ENCODE peak calls at places on chromosome 14, in eight cellular contexts. Q, H, R, U, L, D, F and G are unnamed samples. For H3K4me1, the result is how much of the 10 kb centered on the place peaks cover.

GRCh38 chr14:101708853-101709532 is 52.5 kb upstream of the PPP2R5C start:
- DNase-seq in H (no peak), L (no peak), Q (no peak), F (no peak), R (no peak), U (no peak), D (no peak), G (peak)

GRCh38 chr14:71193663-71194062 is 286.4 kb downstream of the PCNX1 start:
- DNase-seq in D (no peak), R (no peak), Q (no peak), H (no peak), L (no peak), U (no peak), F (no peak), G (no peak)

GRCh38 chr14:23469906-23470403 is 452 bp downstream of the NGDN start:
- DNase-seq in F (no peak), U (no peak), L (no peak), H (no peak), R (no peak), D (no peak), Q (no peak), G (no peak)

GRCh38 chr14:104895786-104896642 is 28.7 kb upstream of the PLD4 start:
- DNase-seq in L (no peak), R (peak), Q (peak), H (no peak), U (peak), D (peak), F (peak), G (peak)

GRCh38 chr14:105591052-105591451 is 64.7 kb downstream of the TMEM121 start:
- DNase-seq in R (no peak), Q (no peak), U (peak), F (no peak), H (no peak), D (no peak), L (no peak), G (peak)

GRCh38 chr14:100839573-100840175 is 13.8 kb downstream of the MEG3 start:
- DNase-seq in D (no peak), L (no peak), Q (no peak), U (peak), F (no peak), R (no peak), H (no peak), G (no peak)

GRCh38 chr14:65361920-65362319 is 50.6 kb upstream of the FUT8 start:
- DNase-seq in D (no peak), R (no peak), Q (no peak), U (no peak), H (peak), L (peak), F (peak), G (no peak)

GRCh38 chr14:62691613-62692489 is 353.4 kb downstream of the KCNH5 start:
- DNase-seq in L (peak), D (peak), U (no peak), R (no peak), Q (no peak), F (peak), H (no peak), G (no peak)

GRCh38 chr14:53744846-53745245 is 211.8 kb downstream of the BMP4 start:
- DNase-seq in U (no peak), D (no peak), F (no peak), R (no peak), Q (no peak), H (no peak), L (no peak), G (no peak)

GRCh38 chr14:24392327-24393098 is 6.3 kb upstream of the NYNRIN start:
- DNase-seq in H (no peak), F (no peak), Q (no peak), U (no peak), R (no peak), D (no peak), L (peak), G (no peak)

GRCh38 chr14:51578853-51579252 is 72.9 kb upstream of the FRMD6 start:
- DNase-seq in U (no peak), F (no peak), R (no peak), L (no peak), D (no peak), H (no peak), Q (no peak), G (no peak)

GRCh38 chr14:23162800-23163199 is 20.7 kb downstream of the SLC7A8 start:
- DNase-seq in H (no peak), U (no peak), D (no peak), L (no peak), Q (no peak), F (no peak), R (no peak), G (no peak)

GRCh38 chr14:23605931-23606585 is 27.5 kb upstream of the JPH4 start:
- DNase-seq in R (no peak), D (no peak), H (no peak), F (no peak), U (no peak), L (peak), Q (no peak), G (no peak)

GRCh38 chr14:67517083-67517482 is 16.0 kb upstream of the PLEKHH1 start:
- DNase-seq in R (peak), Q (no peak), F (peak), D (peak), H (no peak), L (no peak), U (peak), G (no peak)

GRCh38 chr14:56570295-56570694 is 9.3 kb upstream of the TMEM260 start:
- DNase-seq in H (no peak), U (no peak), D (no peak), R (no peak), F (no peak), L (no peak), Q (no peak), G (no peak)

GRCh38 chr14:100212476-100213333 is 26.2 kb upstream of the YY1 start:
- DNase-seq in R (no peak), H (no peak), U (peak), F (no peak), L (no peak), Q (no peak), D (no peak), G (no peak)

GRCh38 chr14:35669782-35670181 is 135.8 kb downstream of the INSM2 start:
- DNase-seq in D (no peak), H (no peak), F (no peak), Q (no peak), L (peak), R (no peak), U (no peak), G (no peak)

GRCh38 chr14:95518045-95518751 is 1.7 kb upstream of the SYNE3 start:
- DNase-seq in U (no peak), H (no peak), L (peak), R (no peak), F (no peak), Q (no peak), D (no peak), G (no peak)

GRCh38 chr14:23582906-23583760 is 4.5 kb upstream of the JPH4 start:
- DNase-seq in U (no peak), L (no peak), D (no peak), F (peak), Q (no peak), H (no peak), R (no peak), G (no peak)

GRCh38 chr14:38958589-38958988 is 144.4 kb downstream of the SEC23A start:
- DNase-seq in L (no peak), H (no peak), F (no peak), Q (no peak), R (no peak), D (no peak), U (no peak), G (no peak)

GRCh38 chr14:58882577-58883018 is 244.8 kb downstream of the DACT1 start:
- DNase-seq in L (peak), U (no peak), D (no peak), Q (no peak), H (peak), R (no peak), F (no peak), G (no peak)

GRCh38 chr14:22545842-22546721 is 42.9 kb downstream of the DAD1 start:
- DNase-seq in F (no peak), D (no peak), L (peak), U (no peak), Q (peak), R (no peak), H (no peak), G (no peak)

GRCh38 chr14:84850595-84850994 is 679.3 kb upstream of the FLRT2 start:
- DNase-seq in D (no peak), L (no peak), R (no peak), H (no peak), Q (no peak), U (no peak), F (no peak), G (no peak)

GRCh38 chr14:101408077-101408831 is 153.0 kb upstream of the DIO3 start:
- DNase-seq in F (no peak), D (no peak), Q (peak), L (peak), R (no peak), U (no peak), H (peak), G (no peak)

GRCh38 chr14:65156568-65157366 is 54.5 kb upstream of the MAX start:
- DNase-seq in Q (peak), R (no peak), L (peak), F (no peak), H (peak), D (no peak), U (peak), G (no peak)

GRCh38 chr14:84323963-84324362 is 1206.0 kb upstream of the FLRT2 start:
- DNase-seq in R (no peak), D (no peak), F (no peak), Q (no peak), H (no peak), L (no peak), U (no peak), G (no peak)

GRCh38 chr14:96247031-96247430 is 9.0 kb upstream of the BDKRB1 start:
- DNase-seq in Q (no peak), F (no peak), L (no peak), H (no peak), R (no peak), D (no peak), U (no peak), G (no peak)

GRCh38 chr14:40417777-40418401 is 985.7 kb upstream of the FBXO33 start:
- DNase-seq in Q (no peak), D (no peak), F (peak), R (no peak), H (no peak), L (no peak), U (no peak), G (no peak)

GRCh38 chr14:49769171-49769570 is 1.2 kb downstream of the KLHDC2 start:
- DNase-seq in L (peak), R (no peak), U (no peak), F (peak), D (no peak), Q (no peak), H (no peak), G (no peak)

DNA sequence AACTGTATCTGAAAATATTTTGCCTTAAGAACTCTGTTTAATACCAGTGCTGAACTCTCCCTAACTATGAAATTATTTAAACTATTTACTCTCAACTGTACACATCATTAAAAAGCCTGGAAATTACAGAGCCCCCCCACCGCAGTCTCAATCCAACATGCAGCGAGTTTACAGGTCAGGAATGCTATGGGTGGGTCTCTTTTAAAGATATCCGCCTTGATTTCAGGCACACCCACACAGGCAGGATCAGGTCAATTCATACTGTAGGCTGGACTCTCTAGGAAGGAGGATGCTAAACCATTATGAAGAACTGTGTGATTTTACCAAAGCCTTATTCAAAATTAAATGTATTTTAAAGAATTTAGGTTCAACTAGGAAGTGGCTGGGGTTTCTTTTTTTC is 16.5 kb downstream of the SPTLC2 start:
- DNase-seq in Q (no peak), R (no peak), D (no peak), H (no peak), F (no peak), U (no peak), L (no peak), G (no peak)
- H3K4me1 ChIP-seq in Q (under half), R (under half), D (under half), H (under half), F (under half), U (under half), L (under half), G (under half)

DNA sequence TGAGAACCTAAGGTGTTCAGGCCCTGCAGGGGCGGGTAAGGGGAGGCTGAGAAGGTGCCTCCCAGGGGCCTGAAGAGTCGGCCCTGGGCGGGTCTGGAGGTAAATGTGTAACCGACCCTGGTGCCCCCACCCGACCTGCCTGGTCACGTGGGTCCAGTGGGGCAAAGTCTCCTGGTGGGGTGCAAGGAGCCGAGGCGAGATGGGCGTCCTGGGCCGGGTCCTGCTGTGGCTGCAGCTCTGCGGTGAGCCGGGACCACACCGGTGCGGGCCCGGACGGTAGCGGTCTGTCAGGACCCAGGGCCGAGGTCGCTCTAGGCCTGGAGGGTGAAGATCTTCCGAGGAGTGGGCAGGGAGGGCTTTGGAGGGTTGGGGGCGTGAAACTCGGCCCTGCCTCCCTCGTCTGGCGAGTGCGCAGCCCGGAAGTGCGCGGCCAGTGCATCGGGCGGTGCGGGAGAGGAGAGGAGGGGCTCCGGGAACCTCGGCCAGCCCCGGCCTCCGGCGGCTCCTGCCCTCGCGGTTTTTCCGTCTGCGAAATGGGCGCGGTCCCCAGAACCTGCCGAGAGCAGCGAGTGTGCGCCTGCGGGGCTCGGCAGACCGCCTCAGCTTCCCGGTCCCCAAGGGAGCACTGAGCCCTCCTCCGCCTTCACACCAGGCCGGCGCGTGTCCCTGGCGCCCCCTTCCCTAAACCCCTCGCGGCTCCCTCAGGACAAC is at the start of gene AMN:
- DNase-seq in L (no peak), D (no peak), H (no peak), U (peak), Q (no peak), F (no peak), R (no peak), G (no peak)
- TF ChIP-seq POLR2A in L (no peak), D (no peak), H (no peak), U (no peak), Q (no peak), F (no peak), R (no peak), G (no peak)

GRCh38 chr14:92553456-92553855 is 39.9 kb downstream of the RIN3 start:
- DNase-seq in L (peak), D (no peak), U (no peak), Q (peak), R (no peak), H (no peak), F (no peak), G (no peak)
- TF ChIP-seq CTCF in L (peak), D (no peak), U (no peak), Q (no peak), R (no peak), H (no peak), F (no peak), G (no peak)

GRCh38 chr14:68946423-68946822 is 32.7 kb downstream of the ACTN1 start:
- DNase-seq in D (no peak), U (no peak), R (no peak), H (no peak), L (no peak), Q (no peak), F (no peak), G (no peak)
- H3K4me1 ChIP-seq in D (half or more), U (half or more), R (half or more), H (under half), L (half or more), Q (under half), F (half or more), G (half or more)

DNA sequence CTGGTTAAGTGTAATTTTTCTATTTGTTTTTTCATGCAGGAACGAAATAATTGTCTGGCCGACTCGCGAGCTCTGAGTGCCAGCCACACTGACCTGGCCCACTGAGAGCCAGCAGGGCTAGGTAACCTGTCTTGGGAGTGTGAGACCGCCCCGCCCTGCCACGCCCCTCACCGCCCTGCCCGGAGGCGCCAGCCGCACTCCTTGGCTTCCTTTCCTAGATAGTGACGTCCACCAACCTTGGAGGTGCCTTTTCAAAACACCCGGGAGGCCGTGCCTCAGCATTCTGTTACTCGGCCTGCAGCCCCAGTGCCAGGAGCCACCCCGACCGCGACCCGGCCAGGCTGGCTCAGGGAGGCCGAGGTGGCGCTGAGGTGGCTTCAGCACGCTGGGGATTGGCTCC is 21.7 kb downstream of the XRCC3 start:
- DNase-seq in R (no peak), D (no peak), H (no peak), U (no peak), L (no peak), Q (peak), F (peak), G (no peak)
- TF ChIP-seq POLR2A in R (no peak), D (no peak), H (no peak), U (no peak), L (no peak), Q (no peak), F (no peak), G (no peak)

GRCh38 chr14:74478996-74479635 is 14.0 kb downstream of the NPC2 start:
- DNase-seq in D (no peak), R (no peak), H (no peak), Q (no peak), L (peak), F (no peak), U (no peak), G (no peak)
- TF ChIP-seq CTCF in D (peak), R (peak), H (peak), Q (peak), L (peak), F (peak), U (peak), G (no peak)